ENCODE peak calls at places on chromosome 9, in eight cellular contexts. V is fibroblast of mammary gland, R is cardiac fibroblast, L is IMR-90, A is right atrium auricular region, J is A549, X is HL-60, D is body of pancreas. T is an unnamed sample.

GRCh38 chr9:99593621-99594020 is 228.1 kb upstream of the NR4A3 start:
- DNase-seq in V (no peak), R (no peak), L (no peak), A (no peak), J (no peak), X (no peak), D (no peak), T (no peak)

GRCh38 chr9:92141144-92142129 is 26.2 kb upstream of the SPTLC1 start:
- DNase-seq in V (peak), R (peak), L (no peak), A (peak), J (no peak), X (no peak), D (no peak), T (peak)

GRCh38 chr9:2116073-2116472 is 100.9 kb downstream of the SMARCA2 start:
- DNase-seq in V (peak), R (no peak), L (no peak), A (no peak), J (peak), X (peak), D (no peak), T (no peak)

GRCh38 chr9:98235126-98235525 is 20.3 kb downstream of the TBC1D2 start:
- DNase-seq in V (no peak), R (no peak), L (peak), A (no peak), J (no peak), X (no peak), D (no peak), T (no peak)

GRCh38 chr9:89364664-89365531 is 46.6 kb downstream of the SECISBP2 start:
- DNase-seq in V (no peak), R (no peak), L (no peak), A (no peak), J (no peak), X (no peak), D (no peak), T (no peak)

GRCh38 chr9:84024041-84024575 is 43.5 kb downstream of the RMI1 start:
- DNase-seq in V (no peak), R (no peak), L (no peak), A (no peak), J (no peak), X (no peak), D (no peak), T (no peak)

GRCh38 chr9:78856144-78856543 is 559.2 kb downstream of the PSAT1 start:
- DNase-seq in V (peak), R (no peak), L (peak), A (no peak), J (no peak), X (no peak), D (no peak), T (peak)

GRCh38 chr9:111253742-111254437 is 76.1 kb downstream of the OR2K2 start:
- DNase-seq in V (no peak), R (no peak), L (no peak), A (no peak), J (no peak), X (peak), D (no peak), T (no peak)

GRCh38 chr9:114400219-114400618 is 12.4 kb upstream of the AKNA start:
- DNase-seq in V (no peak), R (no peak), L (no peak), A (no peak), J (no peak), X (no peak), D (no peak), T (no peak)

GRCh38 chr9:94156549-94157407 is 72.5 kb downstream of the PTPDC1 start:
- DNase-seq in V (peak), R (peak), L (peak), A (peak), J (peak), X (peak), D (peak), T (peak)

GRCh38 chr9:113931140-113931539 is 55.0 kb downstream of the ZNF618 start:
- DNase-seq in V (no peak), R (no peak), L (no peak), A (peak), J (no peak), X (no peak), D (peak), T (no peak)

GRCh38 chr9:20032413-20033006 is 243.7 kb upstream of the SLC24A2 start:
- DNase-seq in V (no peak), R (no peak), L (no peak), A (no peak), J (no peak), X (no peak), D (no peak), T (no peak)

GRCh38 chr9:87685871-87686519 is 39.9 kb upstream of the CTSL start:
- DNase-seq in V (peak), R (no peak), L (peak), A (peak), J (no peak), X (peak), D (no peak), T (no peak)

GRCh38 chr9:113568481-113569321 is 105.2 kb downstream of the RGS3 start:
- DNase-seq in V (no peak), R (no peak), L (peak), A (no peak), J (no peak), X (no peak), D (no peak), T (no peak)

GRCh38 chr9:22244141-22245011 is 202.2 kb upstream of the DMRTA1 start:
- DNase-seq in V (peak), R (peak), L (peak), A (no peak), J (peak), X (peak), D (peak), T (peak)

GRCh38 chr9:120580591-120580896 is 577 bp upstream of the CDK5RAP2 start:
- DNase-seq in V (no peak), R (no peak), L (no peak), A (no peak), J (no peak), X (no peak), D (no peak), T (no peak)

GRCh38 chr9:36603006-36603405 is 30.3 kb downstream of the MELK start:
- DNase-seq in V (peak), R (peak), L (peak), A (no peak), J (no peak), X (no peak), D (no peak), T (peak)

GRCh38 chr9:108850293-108850897 is 5.4 kb downstream of the ACTL7B start:
- DNase-seq in V (peak), R (peak), L (peak), A (no peak), J (no peak), X (no peak), D (no peak), T (peak)

GRCh38 chr9:100322954-100323536 is 29.7 kb downstream of the TEX10 start:
- DNase-seq in V (peak), R (peak), L (peak), A (no peak), J (peak), X (peak), D (peak), T (peak)

GRCh38 chr9:114300846-114301797 is 21.8 kb upstream of the ORM1 start:
- DNase-seq in V (no peak), R (no peak), L (no peak), A (no peak), J (no peak), X (no peak), D (peak), T (no peak)

GRCh38 chr9:92706218-92706940 is 36.4 kb upstream of the IPPK start:
- DNase-seq in V (peak), R (peak), L (no peak), A (peak), J (no peak), X (peak), D (no peak), T (no peak)

GRCh38 chr9:14179449-14179848 is 134.5 kb downstream of the NFIB start:
- DNase-seq in V (no peak), R (no peak), L (no peak), A (no peak), J (no peak), X (no peak), D (peak), T (no peak)

GRCh38 chr9:133189826-133190225 is 19.2 kb downstream of the OBP2B start:
- DNase-seq in V (no peak), R (no peak), L (no peak), A (no peak), J (no peak), X (no peak), D (no peak), T (no peak)

GRCh38 chr9:126151031-126151670 is 175.5 kb upstream of the MVB12B start:
- DNase-seq in V (no peak), R (peak), L (no peak), A (peak), J (no peak), X (no peak), D (no peak), T (no peak)

GRCh38 chr9:109497193-109498165 is 628 bp downstream of the PTPN3 start:
- DNase-seq in V (no peak), R (no peak), L (no peak), A (no peak), J (peak), X (no peak), D (peak), T (no peak)

GRCh38 chr9:93679536-93680444 is 103.4 kb downstream of the PHF2 start:
- DNase-seq in V (no peak), R (no peak), L (no peak), A (peak), J (no peak), X (no peak), D (no peak), T (no peak)

GRCh38 chr9:119257592-119257991 is 111.6 kb downstream of the BRINP1 start:
- DNase-seq in V (no peak), R (no peak), L (no peak), A (no peak), J (no peak), X (no peak), D (no peak), T (no peak)

GRCh38 chr9:72524820-72525539 is 3.6 kb downstream of the TMC1 start:
- DNase-seq in V (peak), R (peak), L (peak), A (no peak), J (peak), X (no peak), D (peak), T (peak)

GRCh38 chr9:40925149-40925548 is 203.3 kb downstream of the FOXD4L6 start:
- DNase-seq in V (no peak), R (no peak), L (no peak), A (peak), J (no peak), X (no peak), D (no peak), T (no peak)

GRCh38 chr9:112970939-112971338 is 41.1 kb downstream of the ZNF883 start:
- DNase-seq in V (peak), R (peak), L (no peak), A (no peak), J (no peak), X (no peak), D (no peak), T (peak)

GRCh38 chr9:95197692-95198271 is 119.7 kb downstream of the FANCC start:
- DNase-seq in V (peak), R (peak), L (peak), A (no peak), J (no peak), X (no peak), D (peak), T (peak)

GRCh38 chr9:130701059-130702022 is 7.8 kb downstream of the EXOSC2 start:
- DNase-seq in V (peak), R (peak), L (peak), A (peak), J (peak), X (peak), D (peak), T (peak)
- TF ChIP-seq CTCF in V (peak), R (peak), L (peak), A (peak), J (peak), X (peak), D (peak), T (peak)

GRCh38 chr9:131273146-131273545 is 3.2 kb downstream of the FAM78A start:
- DNase-seq in V (no peak), R (no peak), L (no peak), A (no peak), J (no peak), X (peak), D (no peak), T (no peak)
- H3K4me3 ChIP-seq in V (no peak), R (no peak), L (no peak), A (peak), J (no peak), X (peak), D (no peak), T (no peak)

GRCh38 chr9:121658166-121658565 is 6.7 kb downstream of the DAB2IP start:
- DNase-seq in V (no peak), R (no peak), L (no peak), A (no peak), J (no peak), X (no peak), D (no peak), T (no peak)
- TF ChIP-seq CTCF in V (no peak), R (no peak), L (no peak), A (no peak), J (no peak), X (no peak), D (no peak), T (no peak)

DNA sequence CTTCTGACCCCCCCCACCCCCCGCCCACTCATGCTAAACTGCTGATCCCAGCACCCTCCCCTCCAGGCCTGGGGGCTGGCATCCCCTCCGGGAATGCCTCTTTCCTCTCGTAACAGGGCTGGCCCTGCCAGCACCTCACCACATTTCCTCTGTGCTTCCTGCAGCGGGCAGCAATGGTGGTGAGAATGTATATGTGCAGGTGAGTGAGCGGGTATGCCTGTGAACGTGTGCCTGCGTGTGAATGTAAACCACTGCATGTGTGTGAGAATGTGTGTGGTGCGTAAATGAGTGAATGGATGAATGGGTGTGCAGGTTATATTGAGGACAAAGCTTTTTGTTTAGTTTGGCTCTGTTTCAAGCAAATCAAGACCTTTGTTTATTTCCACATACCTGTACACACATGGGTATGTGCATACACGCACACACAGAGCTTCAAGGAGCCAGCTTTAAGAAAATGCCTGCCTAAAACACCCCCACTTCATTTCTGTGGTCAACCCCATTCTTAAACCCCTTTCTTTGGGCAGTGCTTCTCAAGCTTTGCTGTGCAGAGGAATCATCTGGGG is 95.7 kb upstream of the SHB start:
- DNase-seq in V (no peak), R (no peak), L (no peak), A (no peak), J (no peak), X (no peak), D (no peak), T (no peak)
- H3K4me3 ChIP-seq in V (no peak), R (no peak), L (no peak), A (no peak), J (no peak), X (no peak), D (no peak), T (no peak)

GRCh38 chr9:18060304-18060934 is 413.5 kb upstream of the ADAMTSL1 start:
- DNase-seq in V (no peak), R (no peak), L (no peak), A (no peak), J (peak), X (no peak), D (no peak), T (no peak)
- TF ChIP-seq CTCF in V (peak), R (peak), L (peak), A (no peak), J (no peak), X (no peak), D (no peak), T (peak)

DNA sequence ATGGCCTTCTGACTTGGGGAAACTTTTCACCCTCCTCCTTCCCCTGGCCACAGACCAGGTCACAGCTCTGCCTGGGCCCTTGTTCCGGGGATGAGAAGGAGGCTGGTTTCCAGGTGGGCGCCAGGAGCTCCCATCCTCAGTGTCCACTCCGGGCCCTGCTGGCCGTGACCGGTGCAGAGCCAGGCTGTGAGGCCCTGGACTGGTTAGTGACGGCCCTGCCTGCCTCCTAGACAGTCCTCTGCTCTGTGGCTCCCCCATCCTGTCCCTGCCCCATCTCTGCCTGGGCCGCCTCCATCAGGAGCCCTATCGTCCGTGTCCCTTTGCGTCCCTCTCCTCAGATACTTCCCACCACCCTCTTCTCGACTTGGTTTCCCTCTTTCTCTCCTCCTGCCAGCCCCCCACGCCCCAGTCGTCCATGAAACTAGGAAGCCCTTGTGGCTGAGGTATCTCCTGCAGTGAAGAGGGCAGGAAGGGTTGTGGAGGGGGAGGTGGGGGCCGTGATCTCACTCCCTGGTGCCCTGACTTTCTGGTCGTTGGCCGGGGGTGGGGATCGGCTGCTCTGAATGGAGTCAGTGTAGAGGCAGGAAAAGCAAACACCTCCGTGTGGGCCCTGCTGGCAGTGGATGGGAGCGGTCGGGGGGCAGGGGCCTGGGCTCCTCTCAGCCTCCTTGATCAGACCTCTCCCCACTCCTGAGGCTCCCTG is 15.4 kb upstream of the CERCAM start:
- DNase-seq in V (no peak), R (no peak), L (no peak), A (no peak), J (no peak), X (no peak), D (no peak), T (no peak)
- H3K4me3 ChIP-seq in V (no peak), R (no peak), L (no peak), A (no peak), J (no peak), X (no peak), D (no peak), T (no peak)

GRCh38 chr9:134396825-134397224 is 70.6 kb downstream of the RXRA start:
- DNase-seq in V (no peak), R (peak), L (no peak), A (no peak), J (no peak), X (peak), D (no peak), T (no peak)
- TF ChIP-seq CTCF in V (no peak), R (no peak), L (no peak), A (no peak), J (no peak), X (no peak), D (no peak), T (no peak)

GRCh38 chr9:104091708-104092107 is 2.4 kb upstream of the SMC2 start:
- DNase-seq in V (peak), R (peak), L (peak), A (peak), J (no peak), X (peak), D (peak), T (peak)
- H3K4me3 ChIP-seq in V (no peak), R (no peak), L (peak), A (no peak), J (no peak), X (no peak), D (no peak), T (no peak)

DNA sequence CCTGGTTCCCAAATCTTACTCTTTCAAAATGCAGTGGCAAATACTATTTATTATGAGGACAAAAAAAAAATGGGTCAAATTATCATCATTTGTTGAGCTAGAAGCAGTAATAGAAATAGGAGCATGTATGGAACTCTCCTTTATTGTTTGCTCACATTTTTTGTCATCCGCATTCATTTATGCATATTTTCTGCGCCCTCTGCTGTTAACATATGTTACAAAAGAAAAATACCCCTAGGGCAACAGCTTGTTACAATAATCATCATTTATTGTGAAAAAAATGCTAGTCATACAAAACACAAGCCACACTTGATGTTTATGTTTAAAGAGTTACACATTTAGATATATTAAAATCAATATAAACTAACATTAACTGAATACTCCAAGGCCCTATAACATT is 328.2 kb downstream of the TUSC1 start:
- DNase-seq in V (no peak), R (no peak), L (no peak), A (no peak), J (no peak), X (no peak), D (no peak), T (no peak)
- TF ChIP-seq CTCF in V (no peak), R (no peak), L (no peak), A (no peak), J (no peak), X (no peak), D (no peak), T (no peak)

GRCh38 chr9:137053944-137054931 is at the start of gene ENTPD2:
- DNase-seq in V (no peak), R (no peak), L (no peak), A (no peak), J (no peak), X (no peak), D (peak), T (no peak)
- H3K4me3 ChIP-seq in V (no peak), R (no peak), L (no peak), A (peak), J (peak), X (no peak), D (no peak), T (no peak)

T was measured in astrocyte of the spinal cord.